ENCODE peak calls at places on chromosomes 13 and 19, in six cellular contexts. T, P, L, S, Q and X are unnamed samples.

GRCh38 chr19:5560156-5560555 is 7.6 kb downstream of the TINCR start:
- ATAC-seq in P (no peak), T (no peak), S (no peak), L (no peak), Q (no peak), X (no peak)

GRCh38 chr19:44636439-44637389 is 7.0 kb upstream of the PVR start:
- ATAC-seq in S (no peak), P (no peak), Q (no peak), L (peak; percentile 92), T (no peak), X (no peak)

GRCh38 chr13:80889829-80890228 is 548.9 kb upstream of the SPRY2 start:
- ATAC-seq in T (no peak), S (no peak), P (no peak), Q (no peak), L (no peak), X (no peak)

GRCh38 chr19:47598407-47599349 is 10.3 kb upstream of the BICRA start:
- ATAC-seq in T (no peak), Q (peak; percentile 6), L (no peak), S (no peak), P (no peak), X (peak; percentile 62)

GRCh38 chr13:37295046-37295445 is 189.6 kb upstream of the CSNK1A1L start:
- ATAC-seq in S (no peak), Q (peak; percentile 97), T (no peak), L (no peak), P (no peak), X (peak; percentile 71)

GRCh38 chr19:58409010-58409790 is 751 bp downstream of the ZNF584 start:
- ATAC-seq in L (peak; percentile 37), T (peak; percentile 40), Q (peak; percentile 44), S (peak; percentile 11), P (peak; percentile 42), X (no peak)

GRCh38 chr19:3106509-3107141 is 12.5 kb downstream of the GNA11 start:
- ATAC-seq in Q (no peak), T (no peak), L (no peak), S (no peak), P (no peak), X (no peak)

GRCh38 chr13:111623170-111623569 is 302.7 kb downstream of the TEX29 start:
- ATAC-seq in P (no peak), Q (no peak), S (no peak), T (no peak), L (no peak), X (no peak)

GRCh38 chr19:6706633-6706958 is 13.9 kb downstream of the C3 start:
- ATAC-seq in T (no peak), L (no peak), S (no peak), P (no peak), Q (no peak), X (no peak)

GRCh38 chr19:18479964-18480723 is 41.7 kb downstream of the ELL start:
- ATAC-seq in T (peak; percentile 52), S (no peak), Q (peak; percentile 74), L (peak; percentile 37), P (no peak), X (peak; percentile 92)

GRCh38 chr13:41587490-41587889 is 130.1 kb downstream of the RGCC start:
- ATAC-seq in T (no peak), L (no peak), P (peak; percentile 52), Q (no peak), S (no peak), X (peak; percentile 22)

GRCh38 chr13:32354040-32354439 is 38.7 kb downstream of the BRCA2 start:
- ATAC-seq in L (no peak), Q (no peak), S (no peak), T (no peak), P (no peak), X (no peak)

GRCh38 chr19:55442372-55443044 is 592 bp downstream of the SHISA7 start:
- ATAC-seq in P (no peak), Q (no peak), L (no peak), T (peak; percentile 27), S (no peak), X (no peak)

GRCh38 chr19:41233748-41234240 is 14.8 kb downstream of the AXL start:
- ATAC-seq in L (peak; percentile 52), P (no peak), T (peak; percentile 44), Q (peak; percentile 79), S (no peak), X (peak; percentile 73)

GRCh38 chr13:94480672-94481145 is 1.2 kb upstream of the DCT start:
- ATAC-seq in P (peak; percentile 82), S (no peak), T (no peak), L (no peak), Q (peak; percentile 84), X (peak; percentile 53)

GRCh38 chr13:28704919-28705318 is 13.9 kb downstream of the SLC46A3 start:
- ATAC-seq in L (no peak), Q (no peak), T (no peak), P (no peak), S (no peak), X (no peak)

GRCh38 chr13:27053235-27053884 is 118.3 kb downstream of the USP12 start:
- ATAC-seq in L (no peak), S (no peak), T (no peak), P (no peak), Q (no peak), X (no peak)

GRCh38 chr19:41918095-41918494 is 10.2 kb downstream of the ERFL start:
- ATAC-seq in L (no peak), T (no peak), Q (no peak), P (no peak), S (no peak), X (no peak)

GRCh38 chr19:50300814-50301606 is 28.2 kb downstream of the KCNC3 start:
- ATAC-seq in S (peak; percentile 64), Q (no peak), T (peak; percentile 47), L (no peak), P (peak; percentile 98), X (no peak)

GRCh38 chr19:48596679-48597465 is 9.7 kb upstream of the SPACA4 start:
- ATAC-seq in Q (no peak), P (peak; percentile 44), T (no peak), L (peak; percentile 4), S (peak; percentile 85), X (no peak)

GRCh38 chr19:19329199-19329598 is 8.6 kb downstream of the MAU2 start:
- ATAC-seq in S (peak; percentile 72), L (peak; percentile 23), P (peak; percentile 34), T (no peak), Q (no peak), X (no peak)

GRCh38 chr13:112837371-112838037 is 131.5 kb upstream of the MCF2L start:
- ATAC-seq in Q (peak; percentile 39), L (no peak), P (no peak), T (peak; percentile 17), S (no peak), X (no peak)

GRCh38 chr19:17803264-17803896 is 8.4 kb downstream of the B3GNT3 start:
- ATAC-seq in P (no peak), S (peak; percentile 69), L (peak; percentile 38), T (no peak), Q (no peak), X (no peak)

GRCh38 chr19:7739211-7739752 is 7.4 kb upstream of the CLEC4G start:
- ATAC-seq in Q (no peak), P (no peak), T (no peak), L (no peak), S (no peak), X (no peak)

GRCh38 chr13:98478134-98479129 is 98.5 kb downstream of the STK24 start:
- ATAC-seq in S (no peak), T (no peak), P (no peak), L (no peak), Q (no peak), X (no peak)

GRCh38 chr19:54430306-54431254 is 15.3 kb downstream of the TTYH1 start:
- ATAC-seq in T (peak; percentile 71), S (peak; percentile 87), Q (peak; percentile 68), P (peak; percentile 49), L (peak; percentile 74), X (peak; percentile 61)

GRCh38 chr13:95154441-95154886 is 146.8 kb downstream of the ABCC4 start:
- ATAC-seq in S (no peak), L (no peak), T (peak; percentile 31), P (no peak), Q (no peak), X (no peak)

GRCh38 chr13:92097337-92097903 is 699.0 kb downstream of the GPC5 start:
- ATAC-seq in S (no peak), T (no peak), L (no peak), P (no peak), Q (no peak), X (no peak)

GRCh38 chr19:45717131-45717982 is 13.3 kb downstream of the FBXO46 start:
- ATAC-seq in S (peak; percentile 98), P (peak; percentile 98), Q (peak; percentile 97), T (peak; percentile 94), L (peak; percentile 90), X (peak; percentile 99)

GRCh38 chr13:77429320-77430142 is 102.6 kb upstream of the MYCBP2 start:
- ATAC-seq in S (peak; percentile 33), L (peak; percentile 45), Q (no peak), P (peak; percentile 89), T (no peak), X (no peak)

GRCh38 chr13:76538004-76538403 is 348.2 kb downstream of the KCTD12 start:
- ATAC-seq in T (no peak), Q (no peak), S (no peak), P (no peak), L (no peak), X (no peak)

GRCh38 chr19:31392514-31392913 is 43.3 kb upstream of the TSHZ3 start:
- ATAC-seq in L (no peak), Q (no peak), T (no peak), S (no peak), P (no peak), X (no peak)

GRCh38 chr19:49340069-49340864 is 5.1 kb downstream of the CD37 start:
- ATAC-seq in T (peak; percentile 80), L (peak; percentile 50), S (no peak), Q (peak; percentile 42), P (no peak), X (peak; percentile 45)

GRCh38 chr13:51959773-51960172 is 51.5 kb downstream of the ATP7B start:
- ATAC-seq in P (no peak), S (peak; percentile 77), Q (no peak), L (peak; percentile 73), T (no peak), X (no peak)